ENCODE peak calls at places on chromosomes 1 and 21, in five cellular contexts. A is fibroblast of lung, O is psoas muscle, E is pancreas, F is A549. P is an unnamed sample.

GRCh38 chr21:42669069-42669468 is 15.6 kb downstream of the PDE9A start:
- DNase-seq in A (no peak), O (no peak), E (no peak), F (no peak), P (no peak)

GRCh38 chr1:240295811-240296210 is 204.1 kb downstream of the FMN2 start:
- DNase-seq in A (peak; percentile 45), O (no peak), E (no peak), F (no peak), P (no peak)

GRCh38 chr21:35197191-35197590 is 148.1 kb upstream of the RUNX1 start:
- DNase-seq in A (peak; percentile 71), O (no peak), E (no peak), F (no peak), P (no peak)

GRCh38 chr1:14631421-14631820 is 32.9 kb downstream of the KAZN start:
- DNase-seq in A (no peak), O (no peak), E (no peak), F (no peak), P (no peak)

GRCh38 chr1:236167154-236167553 is 24.8 kb downstream of the GPR137B start:
- DNase-seq in A (no peak), O (no peak), E (no peak), F (no peak), P (no peak)

GRCh38 chr1:55965981-55966461 is 613.3 kb downstream of the PLPP3 start:
- DNase-seq in A (peak; percentile 85), O (no peak), E (no peak), F (no peak), P (no peak)

GRCh38 chr1:55071477-55071876 is 32.1 kb downstream of the PCSK9 start:
- DNase-seq in A (peak; percentile 47), O (no peak), E (no peak), F (peak; percentile 44), P (no peak)

GRCh38 chr1:178536844-178537371 is 24.0 kb downstream of the TEX35 start:
- DNase-seq in A (peak; percentile 99), O (peak; percentile 80), E (peak; percentile 63), F (peak; percentile 90), P (peak; percentile 92)

GRCh38 chr1:172662464-172663109 is 3.7 kb downstream of the FASLG start:
- DNase-seq in A (peak; percentile 89), O (peak; percentile 58), E (no peak), F (no peak), P (peak; percentile 78)

GRCh38 chr1:211639500-211640361 is 35.7 kb downstream of the NEK2 start:
- DNase-seq in A (peak; percentile 99), O (no peak), E (no peak), F (no peak), P (peak; percentile 52)

GRCh38 chr21:17976139-17976538 is 157.0 kb upstream of the C21orf91 start:
- DNase-seq in A (no peak), O (no peak), E (no peak), F (no peak), P (no peak)

GRCh38 chr1:98005326-98006010 is 84.6 kb upstream of the DPYD start:
- DNase-seq in A (peak; percentile 65), O (no peak), E (no peak), F (peak; percentile 1), P (no peak)

GRCh38 chr1:27873671-27874384 is 1.5 kb downstream of the THEMIS2 start:
- DNase-seq in A (no peak), O (peak; percentile 53), E (no peak), F (no peak), P (no peak)

GRCh38 chr1:28984311-28984684 is 69.9 kb downstream of the EPB41 start:
- DNase-seq in A (no peak), O (no peak), E (no peak), F (no peak), P (no peak)

GRCh38 chr1:6783221-6783620 is 2.0 kb upstream of the CAMTA1 start:
- DNase-seq in A (no peak), O (no peak), E (no peak), F (no peak), P (no peak)

GRCh38 chr21:43362306-43362927 is 64.5 kb downstream of the SIK1 start:
- DNase-seq in A (peak; percentile 71), O (peak; percentile 88), E (no peak), F (no peak), P (peak; percentile 37)

GRCh38 chr21:41171210-41171609 is 3.2 kb downstream of the BACE2 start:
- DNase-seq in A (peak; percentile 72), O (no peak), E (peak; percentile 62), F (no peak), P (no peak)

GRCh38 chr1:87017994-87018672 is 103.7 kb downstream of the HS2ST1 start:
- DNase-seq in A (no peak), O (no peak), E (no peak), F (no peak), P (no peak)

GRCh38 chr1:203311368-203312301 is 6.3 kb downstream of the BTG2 start:
- DNase-seq in A (no peak), O (no peak), E (no peak), F (no peak), P (no peak)

GRCh38 chr1:199821029-199821779 is 206.3 kb upstream of the NR5A2 start:
- DNase-seq in A (no peak), O (no peak), E (no peak), F (no peak), P (no peak)

GRCh38 chr1:19374926-19375325 is 62.8 kb downstream of the SLC66A1 start:
- DNase-seq in A (no peak), O (no peak), E (no peak), F (no peak), P (no peak)

DNA sequence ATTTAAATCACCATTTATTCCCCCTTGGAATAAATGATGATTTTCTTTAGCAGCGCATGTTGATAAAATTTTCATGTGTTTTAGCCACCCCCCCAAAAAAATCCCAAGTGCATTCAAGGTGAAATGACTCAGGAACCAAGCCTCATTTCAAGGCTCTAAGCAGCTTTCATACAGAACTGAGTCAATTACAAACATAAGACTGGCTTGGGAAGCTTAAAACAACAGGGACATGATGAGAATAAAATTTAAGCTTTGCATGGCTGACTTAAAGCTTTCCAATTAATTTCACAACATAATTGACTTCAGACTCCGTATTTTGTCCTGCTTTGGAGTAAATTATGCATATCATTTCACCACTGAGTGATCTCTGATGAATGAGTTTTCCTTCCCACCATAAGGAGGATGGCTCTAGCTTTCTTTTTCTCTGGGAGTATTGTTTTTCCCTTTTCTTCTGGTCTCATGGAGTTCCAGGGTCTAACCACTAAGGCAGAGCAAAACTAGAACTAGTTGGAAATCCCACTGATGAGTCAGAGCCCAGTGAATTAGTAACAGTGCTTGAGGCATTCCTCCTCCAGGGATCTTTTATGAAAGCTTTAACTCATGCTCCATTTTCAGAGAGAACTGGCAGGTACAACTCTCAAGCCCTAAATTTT is 72.8 kb downstream of the XCL2 start:
- DNase-seq in A (peak; percentile 95), O (no peak), E (no peak), F (peak; percentile 36), P (peak; percentile 92)
- H3K4me3 ChIP-seq in A (no peak overlapping the region), O (no peak overlapping the region), E (no peak overlapping the region), F (no peak overlapping the region), P (no peak overlapping the region)

DNA sequence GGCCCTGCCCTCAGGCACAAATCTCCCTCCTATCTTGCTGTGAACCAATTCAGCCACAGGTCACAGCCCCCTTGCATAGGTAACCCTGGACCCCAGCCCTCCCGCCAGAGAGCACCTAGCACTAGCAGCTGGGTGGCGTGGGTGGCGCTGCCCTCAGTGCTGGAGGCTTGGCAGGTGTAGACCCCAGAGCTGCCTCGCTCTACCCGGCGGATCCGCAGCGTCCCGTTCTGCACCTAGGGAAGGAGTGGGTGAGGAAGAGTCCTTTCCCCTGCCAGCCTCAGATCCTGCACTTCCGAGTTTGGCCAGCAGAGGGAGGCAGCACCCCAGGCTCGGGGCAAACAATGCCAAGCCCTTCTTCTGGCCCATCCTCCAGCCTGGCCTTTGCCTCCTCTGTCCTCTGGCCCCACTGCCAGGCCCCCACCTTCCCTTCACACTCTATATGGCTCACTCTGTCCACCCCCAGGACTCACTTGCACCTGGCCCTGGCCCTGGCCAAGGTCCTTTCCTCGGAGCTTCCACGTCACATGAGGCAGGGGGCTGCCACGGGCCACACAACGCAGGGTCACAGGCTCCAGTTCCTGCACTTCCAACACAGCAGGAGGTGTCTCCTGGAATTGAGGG is 9.0 kb downstream of the IGSF9 start:
- DNase-seq in A (peak; percentile 16), O (peak; percentile 77), E (peak; percentile 86), F (peak; percentile 84), P (no peak)
- TF ChIP-seq CTCF in A (peak; percentile 89), O (peak; percentile 99), E (peak; percentile 99), F (peak; percentile 89), P (peak; percentile 95)

DNA sequence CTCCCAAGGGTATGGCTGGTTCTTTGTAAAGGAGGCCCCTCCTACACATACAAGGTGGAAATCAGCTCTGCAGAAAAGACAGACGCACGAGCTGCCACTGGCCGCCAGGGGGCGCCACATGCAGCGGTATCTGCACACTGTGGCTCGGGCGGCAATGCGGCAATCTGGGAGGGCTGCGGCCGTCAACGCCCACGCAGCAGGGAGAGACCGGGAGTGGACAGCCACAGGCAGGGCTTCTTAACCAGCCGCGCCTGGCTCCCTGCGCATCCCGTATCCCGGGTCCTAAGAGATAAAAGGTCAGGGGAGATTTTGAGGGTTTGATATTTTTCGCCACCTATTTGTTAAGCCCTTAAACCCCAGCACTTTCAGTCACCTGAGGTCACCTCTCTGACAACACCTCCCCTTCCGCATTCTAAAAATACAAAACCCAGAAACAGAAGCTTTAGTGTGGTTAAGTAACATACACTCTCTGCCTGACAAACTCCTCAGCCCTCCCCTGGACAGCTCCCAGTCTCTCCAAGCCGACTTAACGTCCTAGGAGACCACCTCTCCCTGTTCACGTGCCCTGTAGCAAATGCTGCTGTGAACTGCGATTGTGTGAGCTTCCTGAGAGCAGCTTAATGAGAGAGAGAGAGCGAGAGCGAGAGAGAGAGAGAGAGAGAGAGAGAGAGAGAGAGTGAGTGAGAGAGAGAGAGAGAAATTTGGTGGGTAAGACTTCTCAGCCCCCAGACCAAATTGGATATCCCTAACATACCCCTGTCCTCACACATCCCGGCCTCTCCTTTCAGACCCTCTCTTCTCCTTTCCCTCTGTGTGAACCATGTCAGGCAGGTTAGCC is 13.5 kb upstream of the KCNA2 start:
- DNase-seq in A (peak; percentile 50), O (peak; percentile 88), E (peak; percentile 85), F (peak; percentile 57), P (peak; percentile 39)
- H3K4me3 ChIP-seq in A (no peak overlapping the region), O (no peak overlapping the region), E (no peak overlapping the region), F (no peak overlapping the region), P (no peak overlapping the region)

GRCh38 chr1:189434461-189434860 is 1043.2 kb downstream of the BRINP3 start:
- DNase-seq in A (peak; percentile 49), O (no peak), E (no peak), F (no peak), P (no peak)

GRCh38 chr1:189424746-189425331 is 1052.8 kb downstream of the BRINP3 start:
- DNase-seq in A (peak; percentile 37), O (no peak), E (no peak), F (no peak), P (no peak)

GRCh38 chr1:189432761-189433160 is 1044.9 kb downstream of the BRINP3 start:
- DNase-seq in A (peak; percentile 2), O (no peak), E (no peak), F (no peak), P (no peak)

GRCh38 chr1:189431437-189431836 is 1046.2 kb downstream of the BRINP3 start:
- DNase-seq in A (peak; percentile 32), O (no peak), E (no peak), F (no peak), P (no peak)

DNA sequence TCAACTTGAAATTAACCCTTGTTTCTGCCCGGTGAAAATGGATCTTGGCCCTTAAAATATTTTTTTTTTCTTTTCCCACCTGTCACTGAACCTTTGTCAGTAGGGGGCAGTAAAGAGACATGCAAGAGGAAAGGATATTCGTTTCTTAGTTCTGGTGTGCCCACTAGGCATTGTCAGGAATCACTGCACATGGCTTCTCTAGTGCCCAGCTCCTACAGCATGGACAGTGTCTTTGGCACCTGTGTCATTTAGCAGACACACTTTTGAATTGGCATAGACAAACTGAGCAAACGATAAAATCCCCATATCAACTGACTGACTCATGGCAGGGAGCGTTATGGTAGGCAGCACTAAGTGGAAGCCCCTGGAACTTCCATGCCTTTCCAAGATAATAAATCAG is 1048.1 kb downstream of the BRINP3 start:
- DNase-seq in A (peak; percentile 24), O (no peak), E (no peak), F (peak; percentile 2), P (no peak)
- TF ChIP-seq CTCF in A (peak; percentile 22), O (peak; percentile 6), E (peak; percentile 23), F (peak; percentile 54), P (no peak)

P was measured in HFF-Myc.